ENCODE peak calls at places on chromosomes 5 and 9, in nine cellular contexts. A, F, E, Z, Y, O, D, X and Q are unnamed samples.

GRCh38 chr5:179887802-179888201 is 19.9 kb downstream of the TBC1D9B start:
- DNase-seq in A (no peak), F (no peak), E (no peak), Z (no peak), Y (no peak), O (no peak), D (no peak), X (no peak), Q (no peak)

GRCh38 chr5:6394429-6395101 is 16.2 kb upstream of the MED10 start:
- DNase-seq in A (no peak), F (no peak), E (no peak), Z (no peak), Y (no peak), O (no peak), D (no peak), X (no peak), Q (no peak)

GRCh38 chr9:105751761-105752160 is 57.4 kb downstream of the TMEM38B start:
- DNase-seq in A (no peak), F (no peak), E (no peak), Z (no peak), Y (no peak), O (no peak), D (no peak), X (no peak), Q (no peak)

GRCh38 chr5:72860499-72860898 is 44.0 kb downstream of the TNPO1 start:
- DNase-seq in A (no peak), F (peak), E (no peak), Z (no peak), Y (peak), O (no peak), D (peak), X (no peak), Q (no peak)

GRCh38 chr9:136107155-136107952 is 11.3 kb downstream of the TMEM250 start:
- DNase-seq in A (peak), F (no peak), E (peak), Z (no peak), Y (no peak), O (peak), D (no peak), X (no peak), Q (peak)

GRCh38 chr5:107670028-107670926 is 460 bp downstream of the EFNA5 start:
- DNase-seq in A (no peak), F (peak), E (peak), Z (peak), Y (peak), O (no peak), D (peak), X (no peak), Q (peak)

GRCh38 chr5:122586351-122586750 is 188.5 kb upstream of the SNX2 start:
- DNase-seq in A (no peak), F (no peak), E (no peak), Z (no peak), Y (peak), O (no peak), D (peak), X (no peak), Q (no peak)

GRCh38 chr9:111483862-111484563 is at the start of gene ECPAS:
- DNase-seq in A (peak), F (peak), E (peak), Z (peak), Y (peak), O (peak), D (peak), X (peak), Q (peak)

GRCh38 chr9:15176821-15177220 is 130.2 kb downstream of the TTC39B start:
- DNase-seq in A (no peak), F (no peak), E (no peak), Z (no peak), Y (no peak), O (no peak), D (no peak), X (no peak), Q (no peak)

GRCh38 chr5:39394946-39395345 is 29.8 kb downstream of the DAB2 start:
- DNase-seq in A (no peak), F (peak), E (no peak), Z (no peak), Y (peak), O (no peak), D (peak), X (peak), Q (no peak)

GRCh38 chr5:180832638-180833068 is 28.4 kb downstream of the ZFP62 start:
- DNase-seq in A (no peak), F (no peak), E (no peak), Z (no peak), Y (no peak), O (no peak), D (no peak), X (no peak), Q (no peak)

GRCh38 chr9:103816146-103816545 is 278.0 kb upstream of the SMC2 start:
- DNase-seq in A (no peak), F (no peak), E (no peak), Z (no peak), Y (no peak), O (no peak), D (no peak), X (no peak), Q (no peak)

GRCh38 chr5:110038297-110038997 is 348.7 kb downstream of the MAN2A1 start:
- DNase-seq in A (no peak), F (no peak), E (no peak), Z (no peak), Y (peak), O (no peak), D (peak), X (no peak), Q (no peak)

GRCh38 chr5:155983954-155984353 is 343.0 kb upstream of the SGCD start:
- DNase-seq in A (no peak), F (no peak), E (no peak), Z (no peak), Y (no peak), O (no peak), D (peak), X (no peak), Q (no peak)

GRCh38 chr9:111997831-111998230 is 101.2 kb downstream of the UGCG start:
- DNase-seq in A (no peak), F (no peak), E (no peak), Z (no peak), Y (no peak), O (no peak), D (no peak), X (no peak), Q (no peak)

GRCh38 chr5:59067976-59068651 is 485.2 kb downstream of the RAB3C start:
- DNase-seq in A (no peak), F (peak), E (no peak), Z (no peak), Y (peak), O (no peak), D (peak), X (peak), Q (no peak)

GRCh38 chr5:138900281-138900965 is 25.3 kb upstream of the LRRTM2 start:
- DNase-seq in A (no peak), F (peak), E (no peak), Z (no peak), Y (peak), O (no peak), D (peak), X (peak), Q (no peak)

GRCh38 chr9:115944166-115944948 is 209.2 kb upstream of the PAPPA start:
- DNase-seq in A (no peak), F (peak), E (peak), Z (peak), Y (peak), O (no peak), D (peak), X (peak), Q (peak)

GRCh38 chr5:34598177-34598794 is 57.8 kb upstream of the RAI14 start:
- DNase-seq in A (no peak), F (peak), E (peak), Z (no peak), Y (peak), O (no peak), D (peak), X (peak), Q (peak)

GRCh38 chr9:114284316-114285060 is 38.4 kb upstream of the ORM1 start:
- DNase-seq in A (no peak), F (no peak), E (no peak), Z (peak), Y (no peak), O (no peak), D (no peak), X (no peak), Q (no peak)

GRCh38 chr5:125891326-125891725 is 531.9 kb upstream of the GRAMD2B start:
- DNase-seq in A (no peak), F (peak), E (no peak), Z (no peak), Y (no peak), O (no peak), D (peak), X (peak), Q (no peak)

GRCh38 chr9:87503970-87504369 is 6.3 kb downstream of the DAPK1 start:
- DNase-seq in A (no peak), F (no peak), E (no peak), Z (no peak), Y (no peak), O (no peak), D (peak), X (no peak), Q (no peak)

GRCh38 chr5:122180863-122181519 is 51.6 kb downstream of the ZNF474 start:
- DNase-seq in A (no peak), F (peak), E (no peak), Z (no peak), Y (peak), O (no peak), D (peak), X (peak), Q (no peak)

GRCh38 chr5:61307611-61308010 is 24.4 kb upstream of the ZSWIM6 start:
- DNase-seq in A (no peak), F (no peak), E (no peak), Z (no peak), Y (no peak), O (no peak), D (no peak), X (no peak), Q (no peak)

GRCh38 chr9:78320030-78320693 is 23.2 kb downstream of the PSAT1 start:
- DNase-seq in A (no peak), F (no peak), E (no peak), Z (no peak), Y (no peak), O (no peak), D (no peak), X (no peak), Q (no peak)

GRCh38 chr5:94618029-94618492 is 343 bp downstream of the KIAA0825 start:
- DNase-seq in A (peak), F (peak), E (peak), Z (peak), Y (peak), O (peak), D (peak), X (no peak), Q (peak)

GRCh38 chr5:159990506-159990905 is 18.4 kb upstream of the TTC1 start:
- DNase-seq in A (no peak), F (no peak), E (no peak), Z (no peak), Y (peak), O (no peak), D (no peak), X (no peak), Q (no peak)

GRCh38 chr9:12778389-12778788 is 3.6 kb downstream of the LURAP1L start:
- DNase-seq in A (no peak), F (no peak), E (no peak), Z (no peak), Y (no peak), O (no peak), D (no peak), X (no peak), Q (no peak)

GRCh38 chr9:129340427-129341196 is 162.6 kb upstream of the IER5L start:
- DNase-seq in A (no peak), F (no peak), E (no peak), Z (no peak), Y (peak), O (no peak), D (peak), X (no peak), Q (no peak)

GRCh38 chr9:125332527-125332926 is 70.9 kb downstream of the GAPVD1 start:
- DNase-seq in A (no peak), F (no peak), E (no peak), Z (no peak), Y (no peak), O (no peak), D (no peak), X (no peak), Q (no peak)
- H3K4me3 ChIP-seq in A (no peak), F (no peak), E (no peak), Z (no peak), Y (no peak), O (no peak), D (no peak), X (no peak), Q (no peak)

GRCh38 chr5:147098233-147098790 is 136.5 kb upstream of the STK32A start:
- DNase-seq in A (no peak), F (no peak), E (peak), Z (peak), Y (peak), O (no peak), D (peak), X (peak), Q (peak)
- H3K4me3 ChIP-seq in A (no peak), F (no peak), E (no peak), Z (no peak), Y (no peak), O (no peak), D (no peak), X (no peak), Q (no peak)

GRCh38 chr5:128538249-128539037 is 398 bp upstream of the FBN2 start:
- DNase-seq in A (no peak), F (peak), E (peak), Z (peak), Y (peak), O (no peak), D (peak), X (peak), Q (no peak)
- H3K4me3 ChIP-seq in A (no peak), F (peak), E (no peak), Z (peak), Y (peak), O (no peak), D (peak), X (peak), Q (peak)

GRCh38 chr5:115343855-115344254 is 47.4 kb upstream of the CCDC112 start:
- DNase-seq in A (no peak), F (peak), E (no peak), Z (no peak), Y (peak), O (no peak), D (peak), X (no peak), Q (peak)
- H3K4me3 ChIP-seq in A (no peak), F (no peak), E (no peak), Z (no peak), Y (no peak), O (no peak), D (no peak), X (no peak), Q (no peak)

GRCh38 chr5:573206-573605 is 38.9 kb upstream of the CEP72 start:
- DNase-seq in A (no peak), F (no peak), E (no peak), Z (no peak), Y (no peak), O (no peak), D (no peak), X (no peak), Q (no peak)

GRCh38 chr5:570886-571285 is 41.3 kb upstream of the CEP72 start:
- DNase-seq in A (no peak), F (no peak), E (no peak), Z (no peak), Y (no peak), O (no peak), D (no peak), X (no peak), Q (no peak)

GRCh38 chr5:573976-574375 is 38.2 kb upstream of the CEP72 start:
- DNase-seq in A (no peak), F (no peak), E (no peak), Z (no peak), Y (no peak), O (no peak), D (no peak), X (no peak), Q (no peak)

GRCh38 chr5:571791-572190 is 40.3 kb upstream of the CEP72 start:
- DNase-seq in A (no peak), F (no peak), E (no peak), Z (no peak), Y (no peak), O (no peak), D (no peak), X (no peak), Q (no peak)

GRCh38 chr5:572398-573019 is 39.6 kb upstream of the CEP72 start:
- DNase-seq in A (no peak), F (no peak), E (no peak), Z (no peak), Y (no peak), O (no peak), D (no peak), X (no peak), Q (no peak)
- H3K4me3 ChIP-seq in A (no peak), F (no peak), E (no peak), Z (no peak), Y (no peak), O (no peak), D (no peak), X (no peak), Q (no peak)

GRCh38 chr9:94656976-94657375 is 17.7 kb upstream of the FBP1 start:
- DNase-seq in A (no peak), F (no peak), E (no peak), Z (no peak), Y (no peak), O (no peak), D (no peak), X (no peak), Q (no peak)

GRCh38 chr9:94655739-94656138 is 16.4 kb upstream of the FBP1 start:
- DNase-seq in A (no peak), F (no peak), E (no peak), Z (no peak), Y (no peak), O (no peak), D (no peak), X (no peak), Q (no peak)

GRCh38 chr9:94654165-94654894 is 15.0 kb upstream of the FBP1 start:
- DNase-seq in A (no peak), F (no peak), E (no peak), Z (no peak), Y (no peak), O (no peak), D (peak), X (no peak), Q (no peak)

GRCh38 chr9:94650924-94651323 is 11.6 kb upstream of the FBP1 start:
- DNase-seq in A (no peak), F (no peak), E (no peak), Z (no peak), Y (no peak), O (no peak), D (no peak), X (no peak), Q (peak)

GRCh38 chr9:94656190-94656589 is 16.9 kb upstream of the FBP1 start:
- DNase-seq in A (peak), F (no peak), E (peak), Z (no peak), Y (peak), O (no peak), D (peak), X (no peak), Q (no peak)
- H3K4me3 ChIP-seq in A (peak), F (no peak), E (no peak), Z (no peak), Y (no peak), O (no peak), D (no peak), X (peak), Q (no peak)

GRCh38 chr5:37575541-37576489 is 196.7 kb downstream of the WDR70 start:
- DNase-seq in A (no peak), F (no peak), E (no peak), Z (no peak), Y (peak), O (peak), D (peak), X (no peak), Q (peak)
- H3K4me3 ChIP-seq in A (no peak), F (no peak), E (no peak), Z (no peak), Y (no peak), O (no peak), D (no peak), X (no peak), Q (no peak)

GRCh38 chr9:130432796-130433167 is 12.0 kb upstream of the ASS1 start:
- DNase-seq in A (no peak), F (no peak), E (no peak), Z (no peak), Y (no peak), O (no peak), D (no peak), X (no peak), Q (no peak)
- H3K4me3 ChIP-seq in A (no peak), F (no peak), E (no peak), Z (peak), Y (no peak), O (no peak), D (no peak), X (no peak), Q (peak)

DNA sequence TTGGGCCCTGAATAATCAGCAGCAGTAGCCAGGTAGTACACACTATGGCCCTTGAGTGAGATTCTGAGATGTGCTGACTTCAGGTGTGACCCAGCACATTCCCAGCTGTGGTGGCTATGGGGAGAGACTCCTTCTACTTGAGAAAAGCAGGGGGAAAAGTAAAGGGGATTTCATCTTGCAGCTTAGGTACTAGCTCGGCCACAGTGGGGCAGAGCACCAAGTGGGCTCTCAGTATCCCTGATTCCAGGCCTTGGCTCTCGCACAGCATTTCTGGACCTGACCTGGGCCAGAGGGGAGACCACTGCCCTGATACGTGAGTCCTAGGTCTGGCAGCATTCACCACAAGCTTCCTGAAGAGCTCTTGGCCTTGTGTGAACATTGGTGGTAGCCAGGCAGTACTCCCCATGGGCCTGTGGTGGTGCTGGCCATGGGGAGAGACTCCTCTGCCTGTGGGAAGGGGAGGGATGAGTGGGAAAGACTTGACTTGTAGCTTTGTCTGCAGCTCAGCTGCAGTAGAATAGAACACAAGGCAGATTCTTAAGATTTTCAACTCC is 27.6 kb downstream of the PTGS1 start:
- DNase-seq in A (no peak), F (no peak), E (no peak), Z (no peak), Y (peak), O (no peak), D (no peak), X (no peak), Q (no peak)
- H3K4me3 ChIP-seq in A (no peak), F (no peak), E (no peak), Z (no peak), Y (no peak), O (no peak), D (no peak), X (no peak), Q (no peak)

DNA sequence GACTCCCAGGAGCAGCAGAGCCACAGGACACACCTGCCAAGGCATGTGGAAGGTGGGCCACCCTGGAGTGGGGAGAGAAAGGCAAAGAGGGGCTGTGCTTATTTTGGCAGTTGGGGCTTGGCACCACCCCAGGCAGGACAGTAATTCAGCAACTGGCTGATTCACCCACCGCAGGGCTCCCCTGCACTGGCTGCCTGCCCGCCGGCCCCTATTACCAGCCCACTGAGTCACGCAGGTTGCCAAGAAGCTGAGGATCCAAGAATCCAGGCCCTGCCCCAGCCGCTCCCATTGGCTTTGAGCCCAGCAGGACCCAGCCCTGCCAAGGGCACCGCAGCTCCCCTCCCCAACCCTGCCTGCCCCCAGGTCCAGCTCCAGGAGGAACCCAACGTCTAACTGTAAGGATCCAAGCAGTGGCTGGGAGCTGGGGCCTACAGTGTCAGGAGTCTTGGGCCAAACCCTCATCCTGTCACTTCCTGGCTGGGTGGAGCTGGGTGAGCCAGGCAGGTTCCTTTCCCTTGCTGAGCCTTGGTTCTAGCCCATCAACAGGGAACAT is 14.2 kb upstream of the RALGDS start:
- DNase-seq in A (peak), F (no peak), E (peak), Z (peak), Y (peak), O (no peak), D (peak), X (peak), Q (peak)
- H3K4me3 ChIP-seq in A (peak), F (no peak), E (no peak), Z (no peak), Y (no peak), O (no peak), D (no peak), X (no peak), Q (no peak)